ENCODE peak calls at places on chromosomes 6 and 20, in ten cellular contexts. Q is bronchial epithelial cell, E is cardiac fibroblast, P is WERI-Rb-1, U is kidney, F is transverse colon, I is A549, S is upper lobe of left lung, X is brain microvascular endothelial cell, G is H1. D is an unnamed sample.

GRCh38 chr6:42751055-42751454 is 5.2 kb upstream of the TBCC start:
- DNase-seq in Q (no peak), E (no peak), P (no peak), U (no peak), F (no peak), I (no peak), S (no peak), X (no peak), G (no peak), D (no peak)

GRCh38 chr20:34713194-34713943 is 9.2 kb downstream of the TP53INP2 start:
- DNase-seq in Q (peak), E (peak), P (no peak), U (no peak), F (no peak), I (peak), S (no peak), X (peak), G (no peak), D (peak)

GRCh38 chr6:125802943-125803377 is 12.2 kb downstream of the NCOA7 start:
- DNase-seq in Q (no peak), E (peak), P (no peak), U (no peak), F (no peak), I (no peak), S (no peak), X (peak), G (no peak), D (peak)

GRCh38 chr6:138465007-138465645 is 34.2 kb downstream of the NHSL1 start:
- DNase-seq in Q (peak), E (peak), P (no peak), U (no peak), F (no peak), I (peak), S (no peak), X (peak), G (no peak), D (peak)

GRCh38 chr6:77034161-77034560 is 429.1 kb downstream of the HTR1B start:
- DNase-seq in Q (peak), E (peak), P (no peak), U (no peak), F (no peak), I (no peak), S (no peak), X (peak), G (no peak), D (peak)

GRCh38 chr6:52667572-52667971 is 3.3 kb upstream of the TMEM14A start:
- DNase-seq in Q (no peak), E (no peak), P (no peak), U (no peak), F (no peak), I (no peak), S (no peak), X (no peak), G (no peak), D (no peak)

GRCh38 chr20:52959125-52959524 is 13.0 kb upstream of the TSHZ2 start:
- DNase-seq in Q (peak), E (no peak), P (peak), U (no peak), F (no peak), I (no peak), S (no peak), X (no peak), G (no peak), D (peak)

GRCh38 chr6:29627762-29628418 is 5.1 kb downstream of the GABBR1 start:
- DNase-seq in Q (peak), E (peak), P (peak), U (peak), F (peak), I (peak), S (peak), X (peak), G (peak), D (peak)

GRCh38 chr6:5930968-5931367 is 75.8 kb downstream of the NRN1 start:
- DNase-seq in Q (no peak), E (no peak), P (no peak), U (no peak), F (no peak), I (no peak), S (no peak), X (no peak), G (no peak), D (no peak)

GRCh38 chr6:122722746-122723145 is 56.8 kb upstream of the FABP7 start:
- DNase-seq in Q (peak), E (peak), P (no peak), U (no peak), F (no peak), I (no peak), S (no peak), X (peak), G (no peak), D (peak)

GRCh38 chr6:44000164-44000842 is 126.9 kb downstream of the MRPL14 start:
- DNase-seq in Q (peak), E (no peak), P (no peak), U (peak), F (peak), I (no peak), S (peak), X (no peak), G (no peak), D (peak)

GRCh38 chr6:26536571-26537159 is 1.5 kb upstream of the HMGN4 start:
- DNase-seq in Q (no peak), E (peak), P (peak), U (no peak), F (peak), I (no peak), S (no peak), X (peak), G (no peak), D (peak)

GRCh38 chr6:142258305-142258704 is 43.5 kb upstream of the ADGRG6 start:
- DNase-seq in Q (no peak), E (no peak), P (no peak), U (no peak), F (no peak), I (no peak), S (no peak), X (no peak), G (no peak), D (no peak)

GRCh38 chr6:71127374-71127773 is 161.2 kb upstream of the OGFRL1 start:
- DNase-seq in Q (peak), E (no peak), P (no peak), U (no peak), F (no peak), I (no peak), S (no peak), X (no peak), G (no peak), D (no peak)

GRCh38 chr6:117483004-117483644 is 650 bp downstream of the DCBLD1 start:
- DNase-seq in Q (peak), E (peak), P (peak), U (peak), F (peak), I (no peak), S (peak), X (no peak), G (peak), D (peak)

GRCh38 chr6:170135821-170136471 is 154.9 kb downstream of the DLL1 start:
- DNase-seq in Q (no peak), E (no peak), P (no peak), U (peak), F (no peak), I (no peak), S (peak), X (no peak), G (no peak), D (no peak)

GRCh38 chr20:52049001-52049731 is 142.4 kb downstream of the ZFP64 start:
- DNase-seq in Q (no peak), E (peak), P (no peak), U (no peak), F (no peak), I (no peak), S (no peak), X (peak), G (peak), D (peak)

GRCh38 chr20:47389867-47390347 is 33.4 kb upstream of the ZMYND8 start:
- DNase-seq in Q (peak), E (peak), P (no peak), U (no peak), F (no peak), I (peak), S (no peak), X (peak), G (no peak), D (peak)

GRCh38 chr6:124962617-124963415 is 579 bp downstream of the RNF217 start:
- DNase-seq in Q (no peak), E (peak), P (peak), U (peak), F (peak), I (peak), S (peak), X (no peak), G (peak), D (peak)

GRCh38 chr6:52152692-52153091 is 33.5 kb upstream of the IL17A start:
- DNase-seq in Q (no peak), E (no peak), P (no peak), U (no peak), F (no peak), I (no peak), S (no peak), X (no peak), G (no peak), D (no peak)

GRCh38 chr20:64101731-64102621 is 5.4 kb downstream of the NPBWR2 start:
- DNase-seq in Q (no peak), E (no peak), P (peak), U (peak), F (peak), I (peak), S (no peak), X (no peak), G (peak), D (no peak)

GRCh38 chr6:10391299-10391630 is 23.6 kb downstream of the TFAP2A start:
- DNase-seq in Q (no peak), E (no peak), P (no peak), U (no peak), F (no peak), I (no peak), S (no peak), X (no peak), G (no peak), D (no peak)

GRCh38 chr6:152232494-152233151 is 404.5 kb downstream of the SYNE1 start:
- DNase-seq in Q (no peak), E (peak), P (no peak), U (no peak), F (no peak), I (no peak), S (no peak), X (peak), G (no peak), D (peak)

GRCh38 chr6:47478233-47479155 is 905 bp downstream of the CD2AP start:
- DNase-seq in Q (peak), E (peak), P (no peak), U (no peak), F (peak), I (peak), S (peak), X (no peak), G (peak), D (peak)

GRCh38 chr6:41713650-41714291 is 21.6 kb downstream of the TFEB start:
- DNase-seq in Q (peak), E (peak), P (no peak), U (peak), F (no peak), I (peak), S (no peak), X (no peak), G (no peak), D (no peak)

GRCh38 chr6:7152467-7152866 is 44.7 kb downstream of the RREB1 start:
- DNase-seq in Q (no peak), E (no peak), P (no peak), U (no peak), F (no peak), I (no peak), S (no peak), X (no peak), G (no peak), D (no peak)

GRCh38 chr6:75934643-75935472 is 137.6 kb downstream of the IMPG1 start:
- DNase-seq in Q (peak), E (peak), P (peak), U (no peak), F (peak), I (peak), S (peak), X (peak), G (peak), D (peak)

GRCh38 chr6:106973018-106973840 is 1.3 kb downstream of the CD24 start:
- DNase-seq in Q (no peak), E (no peak), P (peak), U (peak), F (peak), I (peak), S (peak), X (no peak), G (no peak), D (peak)

GRCh38 chr6:68777956-68778355 is 142.9 kb downstream of the ADGRB3 start:
- DNase-seq in Q (peak), E (peak), P (no peak), U (no peak), F (no peak), I (no peak), S (no peak), X (peak), G (no peak), D (peak)

DNA sequence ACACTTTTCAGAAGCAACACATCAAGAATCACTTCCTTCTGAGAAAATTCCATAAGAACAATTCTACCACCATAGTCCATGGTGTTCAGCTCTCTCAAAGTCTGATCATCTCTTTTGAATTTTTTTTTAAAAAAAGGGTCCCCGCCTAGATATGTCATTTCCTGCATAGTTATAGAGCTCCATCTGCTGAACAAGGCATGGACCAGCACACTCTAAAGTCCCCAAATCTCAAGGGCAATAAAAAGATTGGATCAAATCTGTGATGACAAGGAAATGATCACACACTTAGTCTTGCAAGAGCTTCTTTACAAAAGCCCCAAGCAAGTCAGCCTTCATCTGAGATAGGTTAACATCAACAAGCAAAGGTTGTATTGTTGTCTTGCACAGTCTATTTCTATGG is 100.7 kb upstream of the STMND1 start:
- DNase-seq in Q (no peak), E (no peak), P (no peak), U (no peak), F (no peak), I (no peak), S (no peak), X (no peak), G (no peak), D (no peak)
- TF ChIP-seq CTCF in Q (no peak), E (peak), P (no peak), U (no peak), F (no peak), I (no peak), S (no peak), X (peak), G (no peak), D (peak)

DNA sequence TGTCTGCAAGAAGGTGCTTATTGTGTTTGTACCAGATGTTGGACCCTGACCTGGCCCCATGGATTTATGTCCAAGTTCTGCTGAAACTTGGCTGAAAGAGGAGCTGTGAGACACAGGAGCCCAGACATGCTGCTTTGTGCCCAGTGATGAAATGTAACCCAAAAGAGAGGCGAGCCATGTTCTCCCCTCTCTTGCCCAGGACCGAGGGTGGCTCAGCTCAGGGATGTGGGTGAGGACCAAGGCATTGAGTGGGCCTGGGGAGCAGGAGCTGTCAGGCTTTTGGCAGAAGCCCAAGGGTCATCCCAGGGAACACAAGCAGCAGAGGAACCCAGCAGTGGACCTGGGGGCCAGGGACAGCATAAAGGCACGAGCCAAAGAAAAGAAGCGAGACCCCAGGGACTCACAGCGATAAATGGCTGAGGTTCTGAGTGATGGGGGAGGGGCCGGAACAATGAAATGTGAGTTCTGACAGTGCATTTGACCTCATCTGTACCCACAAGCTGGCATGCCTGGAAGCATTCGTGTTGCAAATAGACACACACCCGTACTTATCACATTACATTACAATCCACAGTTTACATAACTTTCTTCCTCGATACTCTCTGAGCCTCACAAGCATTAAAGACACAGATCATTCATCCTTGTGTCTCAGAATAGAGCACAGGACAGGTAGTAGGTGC is 363.3 kb upstream of the JARID2 start:
- DNase-seq in Q (peak), E (peak), P (no peak), U (no peak), F (no peak), I (no peak), S (no peak), X (peak), G (no peak), D (peak)
- H3K4me3 ChIP-seq in Q (no peak), E (no peak), P (no peak), U (no peak), F (no peak), I (no peak), S (no peak), X (no peak), G (no peak), D (no peak)

DNA sequence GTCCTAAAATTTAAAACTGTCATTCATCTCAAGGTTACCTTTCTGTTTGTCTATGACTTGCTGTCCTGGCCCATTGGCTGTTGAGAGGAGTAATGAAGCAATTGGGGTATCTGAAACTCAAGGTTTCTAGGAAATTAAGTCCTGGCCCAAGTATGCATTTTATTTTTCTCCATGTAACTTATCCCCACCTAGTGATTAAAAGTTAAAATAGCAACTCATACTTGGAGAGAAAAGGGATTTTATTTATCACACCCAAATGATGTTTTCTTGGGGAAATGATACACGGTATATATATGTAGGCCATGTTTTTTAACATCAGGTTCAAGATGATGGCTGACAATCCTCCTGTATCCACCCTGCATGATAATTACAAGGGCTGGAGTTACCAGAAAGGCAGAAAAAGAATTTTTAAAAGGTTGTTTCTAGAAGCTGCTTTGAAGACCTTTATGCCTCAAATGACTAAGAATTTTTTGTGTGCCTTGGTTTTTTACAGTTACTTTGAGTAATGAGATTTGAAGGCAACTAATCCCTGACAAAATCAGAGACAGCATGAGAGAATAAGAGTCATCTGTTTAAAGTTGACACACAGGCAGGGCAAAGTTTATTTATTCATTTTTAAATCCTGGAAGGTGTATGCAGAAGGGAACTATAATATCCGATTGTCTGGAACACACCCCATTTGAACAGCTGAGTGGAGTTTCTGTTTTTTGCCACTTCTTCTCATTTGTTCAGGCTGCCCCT is 28.9 kb upstream of the C6orf58 start:
- DNase-seq in Q (peak), E (peak), P (no peak), U (no peak), F (no peak), I (no peak), S (no peak), X (no peak), G (no peak), D (no peak)
- TF ChIP-seq CTCF in Q (no peak), E (peak), P (no peak), U (no peak), F (no peak), I (peak), S (no peak), X (peak), G (no peak), D (peak)

DNA sequence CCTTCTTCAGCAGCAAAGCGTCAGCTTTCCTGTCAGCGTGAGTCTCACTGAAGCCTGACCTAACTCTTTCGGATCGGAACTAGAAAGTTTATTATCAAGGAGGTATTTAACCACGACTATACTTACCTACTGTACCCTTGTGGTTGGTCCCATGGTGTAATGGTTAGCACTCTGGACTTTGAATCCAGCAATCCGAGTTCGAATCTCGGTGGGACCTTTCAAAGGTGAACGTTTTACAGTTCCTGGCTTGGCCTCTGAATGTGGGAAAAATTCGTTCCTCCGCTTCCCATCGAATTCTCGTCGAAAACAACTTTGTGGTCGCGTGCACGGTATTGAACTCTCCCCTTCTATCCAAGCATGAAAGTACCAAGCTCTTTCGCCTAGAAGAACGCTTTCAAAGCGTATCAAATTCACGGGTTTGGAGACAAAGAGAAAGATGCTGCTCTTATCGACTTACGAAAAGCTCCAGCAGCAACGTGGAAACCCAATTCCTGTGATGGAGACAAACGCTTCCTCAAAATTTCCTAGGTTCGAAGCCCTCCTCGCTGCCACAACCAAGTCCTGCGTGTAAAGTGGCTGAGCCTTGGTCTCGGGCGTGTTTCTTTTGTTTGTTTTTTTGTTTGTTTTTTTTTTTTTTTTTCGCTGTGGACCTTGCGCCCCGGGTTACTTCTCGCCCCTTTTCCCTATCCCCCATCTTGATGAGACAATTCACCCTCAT is 63.7 kb downstream of the GPX5 start:
- DNase-seq in Q (peak), E (peak), P (no peak), U (no peak), F (peak), I (peak), S (no peak), X (peak), G (peak), D (peak)
- H3K4me3 ChIP-seq in Q (no peak), E (peak), P (no peak), U (no peak), F (no peak), I (peak), S (no peak), X (peak), G (peak), D (peak)

GRCh38 chr6:120211955-120212792 is 862.6 kb upstream of the MAN1A1 start:
- DNase-seq in Q (peak), E (peak), P (no peak), U (no peak), F (no peak), I (no peak), S (no peak), X (peak), G (no peak), D (peak)
- TF ChIP-seq CTCF in Q (no peak), E (no peak), P (no peak), U (no peak), F (no peak), I (no peak), S (no peak), X (no peak), G (no peak), D (no peak)

GRCh38 chr6:167479967-167480653 is 155.2 kb downstream of the TTLL2 start:
- DNase-seq in Q (no peak), E (no peak), P (no peak), U (no peak), F (no peak), I (no peak), S (no peak), X (no peak), G (no peak), D (no peak)
- H3K4me3 ChIP-seq in Q (no peak), E (no peak), P (no peak), U (no peak), F (no peak), I (no peak), S (no peak), X (no peak), G (no peak), D (no peak)